ENCODE peak calls at places on chromosomes 3 and 15, in six cellular contexts. One of them, this sample, is unnamed.

GRCh38 chr3:66153471-66153870 is 67.3 kb upstream of the SLC25A26 start:
- DNase-seq in bronchial epithelial cell: no peak
- DNase-seq in foreskin fibroblast: no peak
- DNase-seq in HFF-Myc: no peak
- DNase-seq in adipocyte: no peak
- DNase-seq in iPS DF 6.9: no peak
- DNase-seq in this sample: no peak

GRCh38 chr15:82873000-82873680 is 63.7 kb downstream of the WHAMM start:
- DNase-seq in bronchial epithelial cell: no peak
- DNase-seq in foreskin fibroblast: no peak
- DNase-seq in HFF-Myc: no peak
- DNase-seq in adipocyte: no peak
- DNase-seq in iPS DF 6.9: no peak
- DNase-seq in this sample: no peak

GRCh38 chr3:25235471-25235870 is 192.6 kb upstream of the RARB start:
- DNase-seq in bronchial epithelial cell: no peak
- DNase-seq in foreskin fibroblast: no peak
- DNase-seq in HFF-Myc: no peak
- DNase-seq in adipocyte: peak
- DNase-seq in iPS DF 6.9: no peak
- DNase-seq in this sample: no peak

GRCh38 chr3:38331257-38332022 is 15.1 kb upstream of the XYLB start:
- DNase-seq in bronchial epithelial cell: no peak
- DNase-seq in foreskin fibroblast: no peak
- DNase-seq in HFF-Myc: no peak
- DNase-seq in adipocyte: no peak
- DNase-seq in iPS DF 6.9: no peak
- DNase-seq in this sample: no peak

GRCh38 chr3:58161435-58162398 is 49.1 kb downstream of the DNASE1L3 start:
- DNase-seq in bronchial epithelial cell: peak
- DNase-seq in foreskin fibroblast: peak
- DNase-seq in HFF-Myc: peak
- DNase-seq in adipocyte: peak
- DNase-seq in iPS DF 6.9: no peak
- DNase-seq in this sample: peak

GRCh38 chr3:53192608-53193007 is 31.6 kb downstream of the PRKCD start:
- DNase-seq in bronchial epithelial cell: peak
- DNase-seq in foreskin fibroblast: no peak
- DNase-seq in HFF-Myc: no peak
- DNase-seq in adipocyte: no peak
- DNase-seq in iPS DF 6.9: no peak
- DNase-seq in this sample: no peak

GRCh38 chr15:99249270-99249817 is at the start of gene TTC23:
- DNase-seq in bronchial epithelial cell: peak
- DNase-seq in foreskin fibroblast: peak
- DNase-seq in HFF-Myc: peak
- DNase-seq in adipocyte: peak
- DNase-seq in iPS DF 6.9: peak
- DNase-seq in this sample: no peak

GRCh38 chr3:20040476-20041196 is 390 bp downstream of the KAT2B start:
- DNase-seq in bronchial epithelial cell: peak
- DNase-seq in foreskin fibroblast: peak
- DNase-seq in HFF-Myc: no peak
- DNase-seq in adipocyte: peak
- DNase-seq in iPS DF 6.9: no peak
- DNase-seq in this sample: no peak

GRCh38 chr3:38029400-38030125 is at the start of gene PLCD1:
- DNase-seq in bronchial epithelial cell: no peak
- DNase-seq in foreskin fibroblast: peak
- DNase-seq in HFF-Myc: no peak
- DNase-seq in adipocyte: peak
- DNase-seq in iPS DF 6.9: no peak
- DNase-seq in this sample: no peak

GRCh38 chr3:148943531-148944200 is 47.7 kb upstream of the GYG1 start:
- DNase-seq in bronchial epithelial cell: peak
- DNase-seq in foreskin fibroblast: peak
- DNase-seq in HFF-Myc: peak
- DNase-seq in adipocyte: peak
- DNase-seq in iPS DF 6.9: no peak
- DNase-seq in this sample: peak

GRCh38 chr3:149339931-149340309 is 6.5 kb upstream of the TM4SF18 start:
- DNase-seq in bronchial epithelial cell: peak
- DNase-seq in foreskin fibroblast: peak
- DNase-seq in HFF-Myc: peak
- DNase-seq in adipocyte: peak
- DNase-seq in iPS DF 6.9: peak
- DNase-seq in this sample: peak

GRCh38 chr3:65939841-65940246 is 98.9 kb downstream of the MAGI1 start:
- DNase-seq in bronchial epithelial cell: no peak
- DNase-seq in foreskin fibroblast: no peak
- DNase-seq in HFF-Myc: no peak
- DNase-seq in adipocyte: no peak
- DNase-seq in iPS DF 6.9: no peak
- DNase-seq in this sample: no peak

GRCh38 chr3:61637088-61638051 is 76.0 kb downstream of the PTPRG start:
- DNase-seq in bronchial epithelial cell: no peak
- DNase-seq in foreskin fibroblast: no peak
- DNase-seq in HFF-Myc: no peak
- DNase-seq in adipocyte: peak
- DNase-seq in iPS DF 6.9: no peak
- DNase-seq in this sample: no peak

GRCh38 chr3:136617123-136617700 is 135.0 kb downstream of the STAG1 start:
- DNase-seq in bronchial epithelial cell: no peak
- DNase-seq in foreskin fibroblast: no peak
- DNase-seq in HFF-Myc: no peak
- DNase-seq in adipocyte: no peak
- DNase-seq in iPS DF 6.9: no peak
- DNase-seq in this sample: no peak

GRCh38 chr15:80464952-80465645 is 60.9 kb downstream of the ARNT2 start:
- DNase-seq in bronchial epithelial cell: no peak
- DNase-seq in foreskin fibroblast: no peak
- DNase-seq in HFF-Myc: no peak
- DNase-seq in adipocyte: peak
- DNase-seq in iPS DF 6.9: no peak
- DNase-seq in this sample: no peak

GRCh38 chr15:99562238-99562637 is 3.5 kb upstream of the MEF2A start:
- DNase-seq in bronchial epithelial cell: no peak
- DNase-seq in foreskin fibroblast: no peak
- DNase-seq in HFF-Myc: no peak
- DNase-seq in adipocyte: no peak
- DNase-seq in iPS DF 6.9: no peak
- DNase-seq in this sample: no peak

GRCh38 chr3:113079532-113079931 is 88.7 kb downstream of the GTPBP8 start:
- DNase-seq in bronchial epithelial cell: no peak
- DNase-seq in foreskin fibroblast: no peak
- DNase-seq in HFF-Myc: no peak
- DNase-seq in adipocyte: no peak
- DNase-seq in iPS DF 6.9: no peak
- DNase-seq in this sample: no peak

GRCh38 chr3:141537866-141538265 is 51.0 kb downstream of the RASA2 start:
- DNase-seq in bronchial epithelial cell: no peak
- DNase-seq in foreskin fibroblast: no peak
- DNase-seq in HFF-Myc: no peak
- DNase-seq in adipocyte: no peak
- DNase-seq in iPS DF 6.9: no peak
- DNase-seq in this sample: no peak

GRCh38 chr3:127799476-127800222 is 22.7 kb downstream of the MGLL start:
- DNase-seq in bronchial epithelial cell: peak
- DNase-seq in foreskin fibroblast: peak
- DNase-seq in HFF-Myc: no peak
- DNase-seq in adipocyte: peak
- DNase-seq in iPS DF 6.9: no peak
- DNase-seq in this sample: peak

GRCh38 chr3:109331692-109332091 is 5.7 kb downstream of the DPPA4 start:
- DNase-seq in bronchial epithelial cell: no peak
- DNase-seq in foreskin fibroblast: no peak
- DNase-seq in HFF-Myc: no peak
- DNase-seq in adipocyte: no peak
- DNase-seq in iPS DF 6.9: no peak
- DNase-seq in this sample: no peak

GRCh38 chr15:63703641-63704040 is 106.5 kb downstream of the FBXL22 start:
- DNase-seq in bronchial epithelial cell: no peak
- DNase-seq in foreskin fibroblast: no peak
- DNase-seq in HFF-Myc: no peak
- DNase-seq in adipocyte: no peak
- DNase-seq in iPS DF 6.9: no peak
- DNase-seq in this sample: no peak

GRCh38 chr15:75606711-75607684 is 18.5 kb downstream of the SNUPN start:
- DNase-seq in bronchial epithelial cell: no peak
- DNase-seq in foreskin fibroblast: no peak
- DNase-seq in HFF-Myc: no peak
- DNase-seq in adipocyte: no peak
- DNase-seq in iPS DF 6.9: no peak
- DNase-seq in this sample: no peak

GRCh38 chr3:29353807-29354206 is 72.9 kb downstream of the RBMS3 start:
- DNase-seq in bronchial epithelial cell: no peak
- DNase-seq in foreskin fibroblast: no peak
- DNase-seq in HFF-Myc: no peak
- DNase-seq in adipocyte: no peak
- DNase-seq in iPS DF 6.9: no peak
- DNase-seq in this sample: no peak

GRCh38 chr3:123788706-123789105 is 95.4 kb downstream of the MYLK start:
- DNase-seq in bronchial epithelial cell: no peak
- DNase-seq in foreskin fibroblast: no peak
- DNase-seq in HFF-Myc: no peak
- DNase-seq in adipocyte: no peak
- DNase-seq in iPS DF 6.9: no peak
- DNase-seq in this sample: no peak

GRCh38 chr3:24440764-24441464 is 53.7 kb downstream of the THRB start:
- DNase-seq in bronchial epithelial cell: no peak
- DNase-seq in foreskin fibroblast: no peak
- DNase-seq in HFF-Myc: no peak
- DNase-seq in adipocyte: no peak
- DNase-seq in iPS DF 6.9: no peak
- DNase-seq in this sample: no peak

GRCh38 chr3:126108689-126109075 is 24.8 kb upstream of the SLC41A3 start:
- DNase-seq in bronchial epithelial cell: no peak
- DNase-seq in foreskin fibroblast: no peak
- DNase-seq in HFF-Myc: no peak
- DNase-seq in adipocyte: no peak
- DNase-seq in iPS DF 6.9: no peak
- DNase-seq in this sample: no peak

GRCh38 chr15:67542462-67543347 is at the start of gene MAP2K5:
- DNase-seq in bronchial epithelial cell: peak
- DNase-seq in foreskin fibroblast: peak
- DNase-seq in HFF-Myc: no peak
- DNase-seq in adipocyte: peak
- DNase-seq in iPS DF 6.9: no peak
- DNase-seq in this sample: no peak

GRCh38 chr15:80587816-80588456 is 107.2 kb upstream of the ABHD17C start:
- DNase-seq in bronchial epithelial cell: peak
- DNase-seq in foreskin fibroblast: no peak
- DNase-seq in HFF-Myc: no peak
- DNase-seq in adipocyte: no peak
- DNase-seq in iPS DF 6.9: no peak
- DNase-seq in this sample: no peak

DNA sequence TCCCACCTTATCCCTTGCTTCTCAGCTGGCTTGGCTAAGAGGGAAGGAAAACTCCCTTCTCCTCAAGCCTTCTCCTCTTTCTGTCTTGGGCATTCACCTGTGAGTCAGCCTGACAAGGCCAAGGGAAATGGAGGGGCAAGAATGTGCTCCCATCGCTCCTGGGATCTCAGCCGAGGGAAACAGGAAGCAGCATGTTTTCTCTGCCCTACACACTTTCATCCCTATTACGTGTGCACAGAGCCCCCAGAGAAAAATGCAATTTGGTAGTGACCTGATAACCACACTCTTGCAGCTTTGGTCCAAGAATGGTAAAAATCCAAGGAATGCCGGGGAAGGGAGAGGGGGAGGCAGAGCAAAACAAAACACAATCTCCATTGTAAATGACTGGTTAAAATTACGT is 32.9 kb upstream of the MTMR10 start:
- DNase-seq in bronchial epithelial cell: peak
- DNase-seq in foreskin fibroblast: peak
- DNase-seq in HFF-Myc: peak
- DNase-seq in adipocyte: peak
- DNase-seq in iPS DF 6.9: no peak
- DNase-seq in this sample: peak
- H3K4me3 ChIP-seq in bronchial epithelial cell: no peak
- H3K4me3 ChIP-seq in foreskin fibroblast: no peak
- H3K4me3 ChIP-seq in HFF-Myc: no peak
- H3K4me3 ChIP-seq in adipocyte: no peak
- H3K4me3 ChIP-seq in iPS DF 6.9: no peak
- H3K4me3 ChIP-seq in this sample: peak

GRCh38 chr15:58628206-58629057 is 121.1 kb downstream of the ADAM10 start:
- DNase-seq in bronchial epithelial cell: no peak
- DNase-seq in foreskin fibroblast: no peak
- DNase-seq in HFF-Myc: no peak
- DNase-seq in adipocyte: peak
- DNase-seq in iPS DF 6.9: no peak
- DNase-seq in this sample: no peak
- H3K4me3 ChIP-seq in bronchial epithelial cell: no peak
- H3K4me3 ChIP-seq in foreskin fibroblast: peak
- H3K4me3 ChIP-seq in HFF-Myc: no peak
- H3K4me3 ChIP-seq in adipocyte: peak
- H3K4me3 ChIP-seq in iPS DF 6.9: no peak
- H3K4me3 ChIP-seq in this sample: peak

DNA sequence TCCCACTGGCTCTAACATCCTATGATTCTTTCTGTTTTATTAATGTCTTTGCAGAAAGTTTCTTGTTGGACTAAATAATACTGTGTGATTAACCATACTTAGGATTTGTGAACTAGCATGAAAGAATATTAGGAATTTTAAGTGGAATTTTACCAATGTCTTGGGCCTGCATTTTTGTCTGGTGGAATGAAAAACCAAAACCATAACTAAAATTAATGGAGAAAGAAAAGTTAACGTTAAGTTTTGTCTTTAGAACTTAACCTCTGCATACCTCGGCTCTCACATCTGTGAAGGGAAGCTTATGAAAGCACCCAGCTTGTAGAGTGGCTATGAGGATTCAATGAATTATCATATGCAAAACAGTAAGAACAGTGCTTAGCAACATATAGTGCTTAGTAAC is 6.5 kb downstream of the FBN1 start:
- DNase-seq in bronchial epithelial cell: no peak
- DNase-seq in foreskin fibroblast: no peak
- DNase-seq in HFF-Myc: no peak
- DNase-seq in adipocyte: no peak
- DNase-seq in iPS DF 6.9: no peak
- DNase-seq in this sample: no peak
- H3K4me3 ChIP-seq in bronchial epithelial cell: no peak
- H3K4me3 ChIP-seq in foreskin fibroblast: no peak
- H3K4me3 ChIP-seq in HFF-Myc: no peak
- H3K4me3 ChIP-seq in adipocyte: peak
- H3K4me3 ChIP-seq in iPS DF 6.9: no peak
- H3K4me3 ChIP-seq in this sample: no peak

DNA sequence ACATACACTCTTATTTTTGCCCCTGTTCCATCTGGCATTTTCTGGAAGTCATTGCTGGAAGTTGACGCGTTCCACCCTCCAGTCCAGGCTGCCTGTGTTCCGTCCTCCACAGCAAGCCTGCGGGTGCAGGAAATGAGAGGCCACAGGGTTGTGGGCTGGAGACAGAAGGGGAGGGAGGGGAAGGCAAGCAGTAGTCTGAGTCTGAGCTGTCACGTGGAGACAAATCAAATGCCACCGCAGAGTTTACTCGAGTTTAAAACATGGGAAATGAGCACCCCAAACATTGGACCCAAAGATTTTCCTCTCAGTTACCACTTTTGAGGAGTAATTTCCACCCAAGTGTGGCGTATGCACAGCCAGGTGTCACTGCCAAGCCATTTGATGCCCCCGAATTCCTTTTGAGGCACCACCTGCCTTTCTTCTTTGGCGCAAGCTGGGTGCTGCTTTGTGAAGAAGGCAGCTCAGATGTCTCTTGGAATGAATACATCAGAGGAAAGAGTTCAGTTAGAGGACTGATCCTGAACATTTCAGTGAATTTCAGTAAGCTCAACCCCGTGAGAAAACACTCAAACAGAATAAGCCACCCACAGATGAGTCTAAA is 204.0 kb downstream of the UACA start:
- DNase-seq in bronchial epithelial cell: peak
- DNase-seq in foreskin fibroblast: peak
- DNase-seq in HFF-Myc: no peak
- DNase-seq in adipocyte: peak
- DNase-seq in iPS DF 6.9: no peak
- DNase-seq in this sample: no peak
- H3K4me3 ChIP-seq in bronchial epithelial cell: no peak
- H3K4me3 ChIP-seq in foreskin fibroblast: no peak
- H3K4me3 ChIP-seq in HFF-Myc: no peak
- H3K4me3 ChIP-seq in adipocyte: no peak
- H3K4me3 ChIP-seq in iPS DF 6.9: no peak
- H3K4me3 ChIP-seq in this sample: no peak